ENCODE peak calls at places on chromosomes 3 and 15, in four cellular contexts. B is pancreas, U is PC-3, A is AG04450. M is an unnamed sample. For H3K27me3, the result is how much of the 10 kb centered on the place peaks cover.

GRCh38 chr3:190003730-190004129 is 117.0 kb downstream of the P3H2 start:
- DNase-seq in U (peak), A (peak), B (no peak), M (peak)

GRCh38 chr3:9129366-9129765 is 120.1 kb downstream of the SRGAP3 start:
- DNase-seq in U (no peak), A (no peak), B (no peak), M (no peak)

GRCh38 chr15:64071931-64072765 is 21.5 kb downstream of the CIAO2A start:
- DNase-seq in A (no peak), B (no peak), U (peak), M (no peak)

GRCh38 chr3:61822588-61822987 is 261.2 kb downstream of the PTPRG start:
- DNase-seq in B (no peak), A (no peak), U (no peak), M (no peak)

GRCh38 chr15:26691249-26691648 is 81.6 kb downstream of the GABRB3 start:
- DNase-seq in U (no peak), A (no peak), B (no peak), M (no peak)

GRCh38 chr15:96593735-96594134 is 263.2 kb downstream of the NR2F2 start:
- DNase-seq in U (peak), A (no peak), B (no peak), M (no peak)

GRCh38 chr3:9301091-9301490 is 51.6 kb upstream of the SRGAP3 start:
- DNase-seq in U (no peak), B (no peak), A (no peak), M (no peak)

GRCh38 chr15:52083603-52084002 is 29.0 kb downstream of the BCL2L10 start:
- DNase-seq in B (no peak), U (no peak), A (no peak), M (no peak)

GRCh38 chr15:98776607-98777281 is 128.4 kb downstream of the IGF1R start:
- DNase-seq in U (no peak), A (no peak), B (peak), M (no peak)

GRCh38 chr15:79595995-79596622 is 164.0 kb downstream of the MINAR1 start:
- DNase-seq in B (no peak), A (peak), U (peak), M (peak)

GRCh38 chr3:185820973-185821758 is 3.7 kb downstream of the IGF2BP2 start:
- DNase-seq in B (no peak), U (peak), A (peak), M (peak)

GRCh38 chr3:89682556-89682955 is 575.1 kb downstream of the EPHA3 start:
- DNase-seq in A (no peak), U (no peak), B (no peak), M (no peak)

DNA sequence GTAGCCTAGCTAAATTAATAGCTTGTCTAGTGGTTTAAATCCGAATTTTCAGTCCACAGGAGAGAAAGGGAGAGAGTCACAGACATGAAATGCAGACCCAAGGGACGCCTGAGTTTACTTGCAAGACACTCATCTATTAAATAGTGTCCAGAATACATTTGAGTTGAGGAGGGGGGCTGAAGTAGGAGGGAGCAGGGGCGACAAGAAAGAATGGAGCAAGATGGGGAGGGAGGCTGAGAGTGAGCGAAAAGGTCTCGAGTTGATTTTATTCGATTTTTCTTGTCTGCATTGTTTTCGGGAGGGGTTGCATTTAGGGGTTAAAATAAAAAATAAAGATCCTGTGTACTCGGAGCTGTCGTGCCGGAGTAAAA is 4.2 kb upstream of the MECOM start:
- DNase-seq in B (no peak), A (no peak), U (no peak), M (no peak)
- H3K27me3 ChIP-seq in B (under half), A (half or more), U (under half), M (under half)

GRCh38 chr3:138046084-138046483 is 36.1 kb downstream of the CLDN18 start:
- DNase-seq in B (no peak), A (no peak), U (no peak), M (no peak)

GRCh38 chr3:138046955-138047354 is 37.0 kb downstream of the CLDN18 start:
- DNase-seq in A (no peak), B (no peak), U (peak), M (peak)

GRCh38 chr3:138047596-138048195 is 37.7 kb downstream of the CLDN18 start:
- DNase-seq in B (no peak), U (no peak), A (no peak), M (no peak)

GRCh38 chr3:138051946-138052802 is 42.2 kb downstream of the CLDN18 start:
- DNase-seq in A (peak), B (peak), U (peak), M (peak)

GRCh38 chr3:138049157-138049919 is 39.4 kb downstream of the CLDN18 start:
- DNase-seq in A (peak), U (no peak), B (no peak), M (peak)
- TF ChIP-seq CTCF in A (peak), U (no peak), B (no peak), M (peak)

GRCh38 chr15:68552773-68553172 is 26.0 kb upstream of the CORO2B start:
- DNase-seq in B (no peak), U (peak), A (no peak), M (peak)

GRCh38 chr15:68550004-68550403 is 28.8 kb upstream of the CORO2B start:
- DNase-seq in B (no peak), A (no peak), U (no peak), M (no peak)

GRCh38 chr15:68550498-68551295 is 28.1 kb upstream of the CORO2B start:
- DNase-seq in U (peak), B (peak), A (no peak), M (peak)

GRCh38 chr15:68552344-68552743 is 26.4 kb upstream of the CORO2B start:
- DNase-seq in U (no peak), B (no peak), A (no peak), M (no peak)

DNA sequence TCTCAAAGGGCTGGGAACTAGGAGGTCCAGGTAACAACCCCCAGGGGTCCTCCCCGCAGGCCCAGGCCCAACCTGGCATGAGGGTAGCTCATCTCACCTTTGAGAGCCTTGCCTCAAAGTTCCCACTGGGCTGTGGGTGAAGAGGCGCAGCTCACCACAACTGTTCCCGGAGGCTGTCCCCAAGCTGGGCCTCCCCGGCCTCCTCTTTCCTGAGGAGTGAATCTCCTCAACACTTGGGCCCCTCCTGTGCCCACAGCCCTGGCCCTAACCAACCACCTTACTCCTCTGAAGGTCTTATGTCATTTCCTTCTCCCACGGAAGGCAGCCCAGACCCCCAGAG is 27.5 kb upstream of the CORO2B start:
- DNase-seq in U (no peak), A (no peak), B (no peak), M (no peak)
- H3K27me3 ChIP-seq in U (under half), A (under half), B (under half), M (under half)

GRCh38 chr3:127889976-127890650 is 24.9 kb upstream of the KBTBD12 start:
- DNase-seq in U (no peak), B (no peak), A (no peak), M (no peak)
- TF ChIP-seq CTCF in U (no peak), B (no peak), A (no peak), M (no peak)

DNA sequence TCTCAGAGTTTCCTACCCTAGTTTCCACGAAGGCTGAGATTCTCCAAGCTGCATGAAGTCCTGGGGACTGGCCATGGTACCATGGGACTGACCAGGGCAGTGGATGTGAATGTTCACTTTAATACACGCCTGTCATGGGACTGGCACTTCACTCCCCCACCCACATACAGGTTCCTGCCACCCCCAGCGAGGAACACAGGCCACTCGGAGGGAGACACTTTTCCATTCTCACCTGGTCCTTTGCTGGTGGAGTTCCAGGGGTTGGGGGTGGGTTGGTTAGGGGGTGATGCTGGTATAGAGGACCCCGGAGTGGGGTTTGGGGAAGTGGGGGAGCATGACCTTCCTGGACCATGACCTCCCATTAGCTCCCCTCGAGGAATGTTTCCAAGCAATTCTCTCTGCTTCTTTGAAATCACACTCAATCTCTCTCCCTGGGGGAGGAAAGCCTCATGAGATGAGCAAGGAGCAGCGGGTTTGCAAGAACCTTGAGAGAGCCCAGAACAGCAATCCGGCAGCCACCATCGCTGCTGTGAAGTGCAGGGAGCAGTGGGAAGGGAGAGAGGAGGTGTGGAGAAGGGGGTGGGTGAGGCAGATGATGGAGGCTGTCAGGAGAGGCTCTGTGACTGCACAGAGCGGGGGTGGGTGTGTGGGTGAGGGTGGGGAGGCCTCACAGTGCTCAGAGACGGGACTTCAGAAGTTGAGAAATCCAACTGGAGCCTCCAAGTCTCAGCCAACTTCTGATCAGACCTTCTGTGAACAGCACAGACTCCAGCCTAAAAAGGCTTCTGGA is 69.7 kb downstream of the ADCY5 start:
- DNase-seq in A (no peak), B (no peak), U (no peak), M (no peak)
- H3K27me3 ChIP-seq in A (under half), B (under half), U (under half), M (under half)

GRCh38 chr3:163043074-163043473 is 1546.5 kb downstream of the OTOL1 start:
- DNase-seq in B (no peak), A (no peak), U (peak), M (no peak)
- TF ChIP-seq CTCF in B (no peak), A (peak), U (peak), M (no peak)

GRCh38 chr15:36498401-36498800 is 81.0 kb upstream of the CDIN1 start:
- DNase-seq in U (no peak), B (no peak), A (no peak), M (no peak)
- H3K27me3 ChIP-seq in U (under half), B (under half), A (under half), M (under half)

DNA sequence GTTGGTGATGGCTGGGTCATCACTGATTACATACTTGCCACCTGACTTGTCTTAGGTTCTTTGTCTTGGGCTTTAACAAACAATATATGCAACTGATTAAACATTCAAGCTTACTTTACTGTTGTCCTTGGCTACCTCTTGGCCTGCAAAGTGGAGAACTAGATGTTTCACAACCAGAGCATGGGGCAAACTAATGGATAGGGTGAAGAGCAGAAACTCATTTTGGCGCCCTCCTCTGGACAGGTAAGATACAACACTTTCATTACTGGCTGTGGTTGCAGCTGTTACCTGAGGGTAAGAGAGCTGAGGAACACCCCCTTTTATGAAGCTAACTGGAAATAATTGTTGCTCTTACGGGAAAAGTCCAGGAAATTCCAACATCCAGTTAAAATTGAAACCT is 262.1 kb downstream of the NAALADL2 start:
- DNase-seq in A (no peak), B (no peak), U (peak), M (peak)
- TF ChIP-seq CTCF in A (peak), B (no peak), U (peak), M (peak)

GRCh38 chr3:181300033-181300432 is 310.5 kb upstream of the DNAJC19 start:
- DNase-seq in U (no peak), A (no peak), B (no peak), M (no peak)

GRCh38 chr3:181298421-181298820 is 308.9 kb upstream of the DNAJC19 start:
- DNase-seq in B (no peak), A (no peak), U (no peak), M (peak)

GRCh38 chr3:181302960-181303359 is 313.4 kb upstream of the DNAJC19 start:
- DNase-seq in U (no peak), B (no peak), A (no peak), M (no peak)
- H3K27me3 ChIP-seq in U (half or more), B (under half), A (under half), M (under half)

M was measured in bronchial epithelial cell.